ENCODE peak calls at places on chromosomes 2 and 18, in four cellular contexts. R is K562, X is HL-60, Q is GM12878. K is an unnamed sample.

GRCh38 chr2:112137516-112138142 is 556 bp upstream of the FBLN7 start:
- DNase-seq in X (peak), Q (no peak), R (no peak), K (no peak)

GRCh38 chr2:163370169-163370886 is 365.5 kb downstream of the FIGN start:
- DNase-seq in Q (no peak), R (no peak), X (no peak), K (no peak)

GRCh38 chr2:132037527-132038178 is 124.1 kb downstream of the ANKRD30BL start:
- DNase-seq in R (peak), X (no peak), Q (no peak), K (no peak)

GRCh38 chr2:15630958-15631719 is 39.5 kb downstream of the DDX1 start:
- DNase-seq in R (no peak), X (no peak), Q (no peak), K (no peak)

GRCh38 chr2:157413342-157414035 is 30.4 kb downstream of the CYTIP start:
- DNase-seq in Q (peak), X (no peak), R (no peak), K (no peak)

GRCh38 chr2:102301867-102302362 is 9.4 kb upstream of the IL1RL1 start:
- DNase-seq in Q (peak), R (peak), X (peak), K (no peak)

GRCh38 chr2:236636261-236636660 is 66.6 kb downstream of the ACKR3 start:
- DNase-seq in Q (no peak), R (no peak), X (no peak), K (no peak)

GRCh38 chr2:240997856-240998705 is at the start of gene SNED1:
- DNase-seq in Q (no peak), R (peak), X (no peak), K (peak)

GRCh38 chr2:236899945-236900640 is 185.6 kb upstream of the COPS8 start:
- DNase-seq in X (no peak), Q (no peak), R (no peak), K (no peak)

GRCh38 chr2:30679416-30680088 is 127.7 kb downstream of the CAPN13 start:
- DNase-seq in Q (no peak), X (no peak), R (no peak), K (no peak)

GRCh38 chr2:2123259-2123658 is 207.8 kb downstream of the MYT1L start:
- DNase-seq in Q (no peak), X (no peak), R (no peak), K (no peak)

GRCh38 chr2:226795281-226796011 is 4.2 kb downstream of the IRS1 start:
- DNase-seq in Q (no peak), X (no peak), R (no peak), K (no peak)

DNA sequence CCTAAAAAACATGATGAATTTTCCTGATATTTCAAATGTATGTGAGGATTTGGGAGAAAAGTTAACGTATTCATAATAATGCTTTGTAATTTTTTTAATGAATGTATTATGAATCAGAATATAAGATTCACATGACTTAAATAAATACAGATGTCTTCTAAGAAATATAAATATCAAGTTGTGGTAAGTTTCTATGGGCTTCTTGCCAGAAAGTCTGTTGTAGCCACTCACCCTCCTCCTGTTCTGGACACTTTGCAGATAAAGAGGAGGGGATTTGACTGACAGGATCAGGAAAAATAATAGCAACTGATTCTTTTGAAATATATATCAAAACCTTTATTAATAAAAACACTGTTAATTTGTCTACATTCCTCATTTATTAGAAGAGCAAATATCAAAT is 423.8 kb upstream of the MMADHC start:
- DNase-seq in R (no peak), X (no peak), Q (no peak), K (no peak)
- TF ChIP-seq SPI1 in R (no peak), X (no peak), Q (no peak), K (no peak)

GRCh38 chr2:174176898-174177297 is 71.4 kb downstream of the OLA1 start:
- DNase-seq in R (no peak), X (no peak), Q (no peak), K (no peak)
- TF ChIP-seq SPI1 in R (no peak), X (no peak), Q (no peak), K (no peak)

GRCh38 chr18:50401888-50402287 is 27.0 kb downstream of the SKA1 start:
- DNase-seq in R (peak), Q (no peak), X (no peak), K (no peak)

GRCh38 chr18:50410008-50410407 is 35.2 kb downstream of the SKA1 start:
- DNase-seq in X (no peak), R (peak), Q (no peak), K (no peak)

GRCh38 chr18:50401334-50401733 is 26.5 kb downstream of the SKA1 start:
- DNase-seq in Q (no peak), R (peak), X (no peak), K (no peak)

GRCh38 chr18:50410894-50411293 is 36.0 kb downstream of the SKA1 start:
- DNase-seq in R (no peak), Q (no peak), X (no peak), K (no peak)

GRCh38 chr18:50405582-50406271 is 30.9 kb downstream of the SKA1 start:
- DNase-seq in R (no peak), Q (no peak), X (no peak), K (no peak)
- TF ChIP-seq SPI1 in R (no peak), Q (no peak), X (no peak), K (no peak)

GRCh38 chr2:150591901-150592300 is 104.4 kb upstream of the RND3 start:
- DNase-seq in X (no peak), Q (no peak), R (no peak), K (no peak)
- TF ChIP-seq SPI1 in X (no peak), Q (no peak), R (no peak), K (no peak)

GRCh38 chr2:46010925-46011490 is 286.2 kb upstream of the EPAS1 start:
- DNase-seq in R (peak), X (no peak), Q (no peak), K (no peak)

GRCh38 chr2:46010223-46010924 is 286.8 kb upstream of the EPAS1 start:
- DNase-seq in X (no peak), R (no peak), Q (no peak), K (no peak)

GRCh38 chr2:46014911-46015654 is 282.1 kb upstream of the EPAS1 start:
- DNase-seq in X (no peak), R (no peak), Q (no peak), K (no peak)

GRCh38 chr2:46013726-46014125 is 283.5 kb upstream of the EPAS1 start:
- DNase-seq in X (no peak), Q (no peak), R (no peak), K (no peak)

GRCh38 chr2:46012618-46013240 is 284.5 kb upstream of the EPAS1 start:
- DNase-seq in Q (no peak), R (no peak), X (no peak), K (no peak)
- TF ChIP-seq SPI1 in Q (no peak), R (no peak), X (no peak), K (no peak)